ENCODE peak calls at places on chromosomes 16 and 17, in seven cellular contexts. One of them, this sample, is unnamed.

GRCh38 chr16:4737545-4737944 is 3.2 kb downstream of the DNAAF8 start:
- DNase-seq in fibroblast of lung: no peak
- DNase-seq in AG04449: no peak
- DNase-seq in astrocyte: no peak
- DNase-seq in OCI-LY7: no peak
- DNase-seq in cardiac muscle cell: no peak
- DNase-seq in right atrium auricular region: no peak
- DNase-seq in this sample: no peak

GRCh38 chr17:2081564-2081963 is 26.7 kb downstream of the HIC1 start:
- DNase-seq in AG04449: no peak
- DNase-seq in cardiac muscle cell: no peak
- DNase-seq in fibroblast of lung: peak; percentile 85
- DNase-seq in right atrium auricular region: no peak
- DNase-seq in OCI-LY7: no peak
- DNase-seq in astrocyte: peak; percentile 77
- DNase-seq in this sample: no peak

GRCh38 chr16:87303431-87303930 is 13.7 kb downstream of the C16orf95 start:
- DNase-seq in cardiac muscle cell: no peak
- DNase-seq in AG04449: no peak
- DNase-seq in astrocyte: no peak
- DNase-seq in OCI-LY7: peak; percentile 62
- DNase-seq in right atrium auricular region: no peak
- DNase-seq in fibroblast of lung: peak; percentile 19
- DNase-seq in this sample: no peak

GRCh38 chr16:50821586-50821985 is 79.7 kb downstream of the CYLD start:
- DNase-seq in astrocyte: no peak
- DNase-seq in OCI-LY7: no peak
- DNase-seq in fibroblast of lung: no peak
- DNase-seq in AG04449: no peak
- DNase-seq in cardiac muscle cell: no peak
- DNase-seq in right atrium auricular region: no peak
- DNase-seq in this sample: no peak

GRCh38 chr17:48502901-48503300 is 27.9 kb downstream of the HOXB1 start:
- DNase-seq in AG04449: no peak
- DNase-seq in fibroblast of lung: no peak
- DNase-seq in cardiac muscle cell: peak; percentile 35
- DNase-seq in astrocyte: no peak
- DNase-seq in right atrium auricular region: no peak
- DNase-seq in OCI-LY7: no peak
- DNase-seq in this sample: no peak

GRCh38 chr17:78438271-78438691 is 59.8 kb downstream of the PGS1 start:
- DNase-seq in cardiac muscle cell: no peak
- DNase-seq in astrocyte: no peak
- DNase-seq in fibroblast of lung: no peak
- DNase-seq in AG04449: no peak
- DNase-seq in right atrium auricular region: no peak
- DNase-seq in OCI-LY7: peak; percentile 17
- DNase-seq in this sample: no peak

GRCh38 chr17:57707892-57708291 is 37.2 kb downstream of the CCDC182 start:
- DNase-seq in cardiac muscle cell: peak; percentile 53
- DNase-seq in right atrium auricular region: peak; percentile 55
- DNase-seq in AG04449: no peak
- DNase-seq in OCI-LY7: no peak
- DNase-seq in astrocyte: no peak
- DNase-seq in fibroblast of lung: peak; percentile 4
- DNase-seq in this sample: peak; percentile 49

GRCh38 chr17:51833045-51833444 is 325.5 kb downstream of the CA10 start:
- DNase-seq in right atrium auricular region: no peak
- DNase-seq in fibroblast of lung: no peak
- DNase-seq in astrocyte: no peak
- DNase-seq in OCI-LY7: no peak
- DNase-seq in cardiac muscle cell: no peak
- DNase-seq in AG04449: no peak
- DNase-seq in this sample: no peak

GRCh38 chr17:19388791-19389190 is 1.8 kb upstream of the MFAP4 start:
- DNase-seq in right atrium auricular region: no peak
- DNase-seq in cardiac muscle cell: no peak
- DNase-seq in astrocyte: no peak
- DNase-seq in OCI-LY7: no peak
- DNase-seq in fibroblast of lung: peak; percentile 26
- DNase-seq in AG04449: no peak
- DNase-seq in this sample: no peak

GRCh38 chr17:80991645-80992076 is at the start of gene CHMP6:
- DNase-seq in fibroblast of lung: peak; percentile 80
- DNase-seq in AG04449: no peak
- DNase-seq in astrocyte: peak; percentile 66
- DNase-seq in right atrium auricular region: no peak
- DNase-seq in OCI-LY7: peak; percentile 75
- DNase-seq in cardiac muscle cell: peak; percentile 89
- DNase-seq in this sample: peak; percentile 80

GRCh38 chr17:1583569-1583968 is 21.0 kb upstream of the PITPNA start:
- DNase-seq in cardiac muscle cell: no peak
- DNase-seq in astrocyte: no peak
- DNase-seq in OCI-LY7: no peak
- DNase-seq in right atrium auricular region: no peak
- DNase-seq in fibroblast of lung: no peak
- DNase-seq in AG04449: no peak
- DNase-seq in this sample: no peak

GRCh38 chr17:3400008-3400407 is 1.8 kb upstream of the OR1E1 start:
- DNase-seq in OCI-LY7: no peak
- DNase-seq in astrocyte: no peak
- DNase-seq in fibroblast of lung: no peak
- DNase-seq in AG04449: no peak
- DNase-seq in right atrium auricular region: no peak
- DNase-seq in cardiac muscle cell: no peak
- DNase-seq in this sample: no peak

GRCh38 chr17:35129973-35130351 is 8.5 kb downstream of the FNDC8 start:
- DNase-seq in fibroblast of lung: peak; percentile 36
- DNase-seq in OCI-LY7: no peak
- DNase-seq in cardiac muscle cell: no peak
- DNase-seq in astrocyte: no peak
- DNase-seq in AG04449: no peak
- DNase-seq in right atrium auricular region: no peak
- DNase-seq in this sample: no peak

GRCh38 chr17:6753006-6753445 is 2.8 kb upstream of the XAF1 start:
- DNase-seq in cardiac muscle cell: no peak
- DNase-seq in OCI-LY7: peak; percentile 5
- DNase-seq in AG04449: peak; percentile 71
- DNase-seq in right atrium auricular region: peak; percentile 69
- DNase-seq in astrocyte: peak; percentile 93
- DNase-seq in fibroblast of lung: peak; percentile 94
- DNase-seq in this sample: peak; percentile 61

GRCh38 chr16:87395181-87395842 is 3.2 kb downstream of the MAP1LC3B start:
- DNase-seq in astrocyte: no peak
- DNase-seq in AG04449: no peak
- DNase-seq in OCI-LY7: no peak
- DNase-seq in fibroblast of lung: no peak
- DNase-seq in right atrium auricular region: no peak
- DNase-seq in cardiac muscle cell: no peak
- DNase-seq in this sample: no peak

GRCh38 chr16:67191410-67191994 is 453 bp upstream of the E2F4 start:
- DNase-seq in astrocyte: no peak
- DNase-seq in cardiac muscle cell: no peak
- DNase-seq in OCI-LY7: no peak
- DNase-seq in right atrium auricular region: no peak
- DNase-seq in fibroblast of lung: no peak
- DNase-seq in AG04449: no peak
- DNase-seq in this sample: no peak

GRCh38 chr16:67190041-67190440 is at the start of gene EXOC3L1:
- DNase-seq in AG04449: no peak
- DNase-seq in right atrium auricular region: no peak
- DNase-seq in astrocyte: no peak
- DNase-seq in OCI-LY7: no peak
- DNase-seq in fibroblast of lung: no peak
- DNase-seq in cardiac muscle cell: no peak
- DNase-seq in this sample: no peak

GRCh38 chr16:67192781-67193260 is 866 bp downstream of the E2F4 start:
- DNase-seq in OCI-LY7: peak; percentile 48
- DNase-seq in astrocyte: no peak
- DNase-seq in fibroblast of lung: no peak
- DNase-seq in AG04449: no peak
- DNase-seq in cardiac muscle cell: no peak
- DNase-seq in right atrium auricular region: no peak
- DNase-seq in this sample: no peak

GRCh38 chr16:67190448-67191399 is 788 bp upstream of the EXOC3L1 start:
- DNase-seq in cardiac muscle cell: no peak
- DNase-seq in fibroblast of lung: peak; percentile 32
- DNase-seq in AG04449: no peak
- DNase-seq in OCI-LY7: no peak
- DNase-seq in astrocyte: no peak
- DNase-seq in right atrium auricular region: no peak
- DNase-seq in this sample: no peak

DNA sequence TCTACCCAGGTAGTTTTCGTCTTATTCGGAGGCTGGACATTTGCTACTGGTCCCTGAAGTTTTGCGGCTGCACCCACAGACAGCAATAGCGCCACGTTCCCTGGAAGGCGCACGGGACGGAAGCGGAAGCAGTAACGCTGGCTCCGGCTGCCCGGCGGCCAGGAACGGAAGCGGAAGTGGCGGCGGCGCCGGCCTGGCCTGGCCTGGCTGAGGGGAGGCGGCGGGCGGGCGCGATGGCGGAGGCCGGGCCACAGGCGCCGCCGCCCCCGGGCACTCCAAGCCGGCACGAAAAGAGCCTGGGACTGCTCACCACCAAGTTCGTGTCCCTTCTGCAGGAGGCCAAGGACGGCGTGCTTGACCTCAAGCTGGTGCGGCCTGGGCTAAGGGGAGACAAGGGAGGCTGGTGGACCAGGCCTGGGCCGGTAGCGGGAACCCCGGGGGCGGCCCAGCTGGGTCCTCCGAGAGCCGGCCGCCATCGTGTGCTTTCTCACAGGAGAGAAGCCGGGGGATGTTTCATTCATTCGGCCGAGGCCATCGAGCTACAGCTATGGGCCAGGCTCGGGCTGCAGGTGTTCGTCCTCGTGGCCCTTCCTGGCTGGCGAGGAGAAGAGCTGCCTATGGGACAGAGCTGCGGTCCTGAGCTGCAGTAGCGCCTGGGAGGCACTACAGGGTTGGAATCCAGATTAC is at the start of gene E2F4:
- DNase-seq in OCI-LY7: peak; percentile 96
- DNase-seq in cardiac muscle cell: peak; percentile 96
- DNase-seq in right atrium auricular region: peak; percentile 94
- DNase-seq in AG04449: peak; percentile 40
- DNase-seq in astrocyte: peak; percentile 85
- DNase-seq in fibroblast of lung: peak; percentile 92
- DNase-seq in this sample: peak; percentile 93
- TF ChIP-seq CTCF in OCI-LY7: no peak
- TF ChIP-seq CTCF in cardiac muscle cell: no peak
- TF ChIP-seq CTCF in right atrium auricular region: no peak
- TF ChIP-seq CTCF in AG04449: no peak
- TF ChIP-seq CTCF in astrocyte: no peak
- TF ChIP-seq CTCF in fibroblast of lung: no peak
- TF ChIP-seq CTCF in this sample: no peak

GRCh38 chr16:1363501-1364041 is 11.8 kb downstream of the GNPTG start:
- DNase-seq in right atrium auricular region: no peak
- DNase-seq in fibroblast of lung: peak; percentile 13
- DNase-seq in AG04449: no peak
- DNase-seq in OCI-LY7: peak; percentile 63
- DNase-seq in cardiac muscle cell: peak; percentile 72
- DNase-seq in astrocyte: no peak
- DNase-seq in this sample: peak; percentile 77
- TF ChIP-seq CTCF in right atrium auricular region: peak; percentile 34
- TF ChIP-seq CTCF in fibroblast of lung: peak; percentile 63
- TF ChIP-seq CTCF in AG04449: peak; percentile 94
- TF ChIP-seq CTCF in OCI-LY7: peak; percentile 88
- TF ChIP-seq CTCF in cardiac muscle cell: peak; percentile 71
- TF ChIP-seq CTCF in astrocyte: no peak
- TF ChIP-seq CTCF in this sample: peak; percentile 63

GRCh38 chr17:38621538-38621937 is 15.8 kb upstream of the SRCIN1 start:
- DNase-seq in fibroblast of lung: no peak
- DNase-seq in cardiac muscle cell: no peak
- DNase-seq in OCI-LY7: no peak
- DNase-seq in AG04449: no peak
- DNase-seq in right atrium auricular region: no peak
- DNase-seq in astrocyte: no peak
- DNase-seq in this sample: no peak

GRCh38 chr17:38619937-38620550 is 14.3 kb upstream of the SRCIN1 start:
- DNase-seq in right atrium auricular region: no peak
- DNase-seq in astrocyte: no peak
- DNase-seq in cardiac muscle cell: no peak
- DNase-seq in OCI-LY7: no peak
- DNase-seq in AG04449: no peak
- DNase-seq in fibroblast of lung: no peak
- DNase-seq in this sample: no peak

GRCh38 chr17:38619451-38619795 is 13.7 kb upstream of the SRCIN1 start:
- DNase-seq in cardiac muscle cell: no peak
- DNase-seq in OCI-LY7: no peak
- DNase-seq in AG04449: no peak
- DNase-seq in right atrium auricular region: no peak
- DNase-seq in fibroblast of lung: no peak
- DNase-seq in astrocyte: no peak
- DNase-seq in this sample: no peak

GRCh38 chr17:38617967-38618760 is 12.4 kb upstream of the SRCIN1 start:
- DNase-seq in cardiac muscle cell: no peak
- DNase-seq in OCI-LY7: no peak
- DNase-seq in astrocyte: no peak
- DNase-seq in right atrium auricular region: no peak
- DNase-seq in fibroblast of lung: no peak
- DNase-seq in AG04449: no peak
- DNase-seq in this sample: no peak

GRCh38 chr17:38620551-38621277 is 15.0 kb upstream of the SRCIN1 start:
- DNase-seq in right atrium auricular region: no peak
- DNase-seq in OCI-LY7: no peak
- DNase-seq in astrocyte: no peak
- DNase-seq in fibroblast of lung: no peak
- DNase-seq in cardiac muscle cell: no peak
- DNase-seq in AG04449: no peak
- DNase-seq in this sample: no peak
- TF ChIP-seq CTCF in right atrium auricular region: no peak
- TF ChIP-seq CTCF in OCI-LY7: no peak
- TF ChIP-seq CTCF in astrocyte: no peak
- TF ChIP-seq CTCF in fibroblast of lung: no peak
- TF ChIP-seq CTCF in cardiac muscle cell: no peak
- TF ChIP-seq CTCF in AG04449: no peak
- TF ChIP-seq CTCF in this sample: no peak

DNA sequence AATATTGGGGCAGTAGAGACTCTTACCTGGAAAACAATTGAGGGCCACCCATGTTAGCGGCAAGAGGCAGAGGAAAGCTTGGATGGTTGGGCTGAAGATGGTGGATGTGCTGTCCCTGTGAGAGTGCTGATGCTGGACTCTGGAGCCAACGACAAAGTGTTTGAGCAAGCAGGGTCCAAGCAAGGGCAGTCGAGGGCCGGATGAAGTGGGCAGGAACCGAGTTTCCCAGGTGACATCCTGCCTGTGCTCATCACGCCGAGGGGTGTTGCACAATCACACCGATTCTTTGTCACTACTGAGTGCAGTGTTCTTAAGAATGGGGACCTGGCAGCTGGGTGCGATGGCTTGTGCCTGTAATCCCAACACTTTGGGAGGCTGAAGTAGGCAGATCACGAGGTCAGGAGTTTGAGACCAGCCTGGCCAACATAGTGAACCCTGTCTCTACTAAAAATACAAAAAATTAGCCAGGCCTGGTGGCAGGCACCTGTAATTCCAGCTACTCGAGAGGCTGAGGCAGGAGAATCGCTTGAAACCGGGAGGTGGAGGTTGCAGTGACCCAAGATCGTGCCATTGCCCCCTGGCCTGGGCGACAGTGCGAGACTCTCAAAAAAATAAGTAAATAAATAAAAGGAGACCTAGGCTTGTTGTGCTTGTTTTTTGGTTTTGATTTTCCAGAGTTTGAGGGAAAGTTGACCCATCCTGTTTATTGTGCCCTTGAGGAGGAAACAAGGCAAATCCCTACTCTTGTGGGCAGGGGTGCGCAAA is 6.1 kb downstream of the PYCARD start:
- DNase-seq in fibroblast of lung: no peak
- DNase-seq in right atrium auricular region: no peak
- DNase-seq in astrocyte: no peak
- DNase-seq in cardiac muscle cell: no peak
- DNase-seq in AG04449: no peak
- DNase-seq in OCI-LY7: no peak
- DNase-seq in this sample: no peak
- TF ChIP-seq CTCF in fibroblast of lung: no peak
- TF ChIP-seq CTCF in right atrium auricular region: no peak
- TF ChIP-seq CTCF in astrocyte: no peak
- TF ChIP-seq CTCF in cardiac muscle cell: no peak
- TF ChIP-seq CTCF in AG04449: no peak
- TF ChIP-seq CTCF in OCI-LY7: no peak
- TF ChIP-seq CTCF in this sample: no peak